ENCODE peak calls at places on chromosome 1, in six cellular contexts. R is OCI-LY7, K is osteocyte, O is GM10248, V is esophagus squamous epithelium, E is uterus. J is an unnamed sample.

GRCh38 chr1:65658122-65658521 is 134.6 kb upstream of the PDE4B start:
- DNase-seq in V (no peak), O (no peak), K (no peak), E (no peak), R (no peak), J (no peak)

GRCh38 chr1:234737915-234738314 is 127.9 kb upstream of the IRF2BP2 start:
- DNase-seq in K (no peak), V (no peak), E (no peak), R (no peak), O (no peak), J (no peak)

GRCh38 chr1:206703647-206704046 is 18.9 kb downstream of the MAPKAPK2 start:
- DNase-seq in V (no peak), K (no peak), E (no peak), O (peak), R (no peak), J (peak)

GRCh38 chr1:33715195-33715811 is 148.6 kb upstream of the HMGB4 start:
- DNase-seq in E (no peak), K (peak), V (no peak), O (no peak), R (no peak), J (no peak)

GRCh38 chr1:111468717-111469100 is 5.1 kb upstream of the C1orf162 start:
- DNase-seq in K (no peak), O (no peak), R (no peak), V (no peak), E (no peak), J (no peak)

GRCh38 chr1:21665711-21666571 is 3.2 kb downstream of the RAP1GAP start:
- DNase-seq in E (no peak), V (no peak), K (no peak), O (no peak), R (no peak), J (no peak)

GRCh38 chr1:19869929-19870328 is 12.3 kb upstream of the OTUD3 start:
- DNase-seq in E (no peak), V (no peak), O (no peak), K (no peak), R (no peak), J (no peak)

GRCh38 chr1:248906741-248907661 is 966 bp downstream of the PGBD2 start:
- DNase-seq in K (no peak), E (no peak), R (no peak), O (no peak), V (no peak), J (no peak)

GRCh38 chr1:20083178-20083944 is 13.4 kb downstream of the PLA2G5 start:
- DNase-seq in V (no peak), R (no peak), E (no peak), O (no peak), K (no peak), J (no peak)

GRCh38 chr1:16443975-16444745 is 3.6 kb downstream of the NECAP2 start:
- DNase-seq in E (no peak), R (no peak), O (no peak), K (no peak), V (no peak), J (no peak)

GRCh38 chr1:70044832-70045231 is 160.5 kb downstream of the LRRC40 start:
- DNase-seq in E (no peak), R (no peak), K (no peak), V (no peak), O (no peak), J (no peak)

GRCh38 chr1:51299185-51299584 is 31.2 kb downstream of the TTC39A start:
- DNase-seq in K (no peak), V (no peak), E (no peak), R (no peak), O (no peak), J (no peak)

GRCh38 chr1:168507271-168507670 is 36.5 kb downstream of the XCL2 start:
- DNase-seq in O (no peak), R (no peak), E (no peak), K (no peak), V (no peak), J (no peak)

GRCh38 chr1:202088216-202088615 is 34.5 kb upstream of the GPR37L1 start:
- DNase-seq in V (no peak), R (no peak), E (no peak), K (no peak), O (no peak), J (no peak)

GRCh38 chr1:209190591-209191241 is 392.8 kb upstream of the CAMK1G start:
- DNase-seq in E (no peak), K (no peak), O (peak), R (peak), V (no peak), J (peak)

GRCh38 chr1:245155186-245156040 is 628 bp downstream of the KIF26B start:
- DNase-seq in O (peak), V (no peak), K (no peak), R (no peak), E (no peak), J (peak)
- TF ChIP-seq CTCF in O (no peak), V (no peak), K (no peak), R (no peak), E (no peak), J (no peak)

GRCh38 chr1:161201828-161202712 is at the start of gene NDUFS2:
- DNase-seq in R (peak), V (peak), K (peak), O (peak), E (peak), J (peak)
- TF ChIP-seq CTCF in R (peak), V (peak), K (peak), O (peak), E (no peak), J (no peak)

DNA sequence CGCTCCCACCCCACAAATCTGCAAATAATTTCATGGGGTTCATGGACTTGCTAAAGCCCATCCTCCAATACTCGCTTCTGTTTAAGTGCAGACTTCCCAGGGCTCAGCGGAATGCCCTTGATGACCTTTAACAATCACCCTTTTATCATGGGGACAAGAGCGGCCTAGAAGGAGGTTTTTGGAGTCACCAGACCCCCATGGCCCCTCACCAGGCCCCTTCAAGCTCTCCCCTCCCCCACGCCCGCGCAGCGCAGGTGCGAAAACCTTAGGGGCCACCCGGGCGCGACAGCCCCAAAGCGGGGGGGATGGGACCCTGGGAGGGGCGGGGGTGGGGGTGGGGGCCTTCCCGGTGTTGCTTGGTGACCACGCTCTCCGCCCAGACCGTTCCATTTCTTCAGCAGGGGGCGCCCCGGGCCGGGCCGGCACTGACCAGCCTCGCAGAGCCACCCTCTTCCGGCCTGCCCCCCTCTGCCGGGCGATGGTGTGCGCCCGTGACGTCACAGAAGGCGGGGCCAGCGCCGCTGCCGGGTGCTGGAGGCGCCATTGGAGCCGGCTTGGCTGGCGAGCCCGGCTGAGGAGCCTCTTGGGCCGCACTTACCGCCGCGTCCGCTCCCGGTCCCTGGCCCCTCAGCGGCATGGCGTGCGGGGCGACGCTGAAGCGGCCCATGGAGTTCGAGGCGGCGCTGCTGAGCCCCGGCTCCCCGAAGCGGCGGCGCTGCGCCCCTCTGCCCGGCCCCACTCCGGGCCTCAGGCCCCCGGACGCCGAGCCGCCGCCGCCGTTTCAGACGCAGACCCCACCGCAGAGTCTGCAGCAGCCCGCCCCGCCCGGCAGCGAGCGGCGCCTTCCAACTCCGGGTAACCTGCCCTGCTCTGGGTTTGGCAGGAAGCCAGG is at the start of gene AKIRIN1:
- DNase-seq in R (peak), E (peak), V (peak), K (peak), O (peak), J (peak)
- TF ChIP-seq CTCF in R (no peak), E (peak), V (peak), K (no peak), O (no peak), J (no peak)

DNA sequence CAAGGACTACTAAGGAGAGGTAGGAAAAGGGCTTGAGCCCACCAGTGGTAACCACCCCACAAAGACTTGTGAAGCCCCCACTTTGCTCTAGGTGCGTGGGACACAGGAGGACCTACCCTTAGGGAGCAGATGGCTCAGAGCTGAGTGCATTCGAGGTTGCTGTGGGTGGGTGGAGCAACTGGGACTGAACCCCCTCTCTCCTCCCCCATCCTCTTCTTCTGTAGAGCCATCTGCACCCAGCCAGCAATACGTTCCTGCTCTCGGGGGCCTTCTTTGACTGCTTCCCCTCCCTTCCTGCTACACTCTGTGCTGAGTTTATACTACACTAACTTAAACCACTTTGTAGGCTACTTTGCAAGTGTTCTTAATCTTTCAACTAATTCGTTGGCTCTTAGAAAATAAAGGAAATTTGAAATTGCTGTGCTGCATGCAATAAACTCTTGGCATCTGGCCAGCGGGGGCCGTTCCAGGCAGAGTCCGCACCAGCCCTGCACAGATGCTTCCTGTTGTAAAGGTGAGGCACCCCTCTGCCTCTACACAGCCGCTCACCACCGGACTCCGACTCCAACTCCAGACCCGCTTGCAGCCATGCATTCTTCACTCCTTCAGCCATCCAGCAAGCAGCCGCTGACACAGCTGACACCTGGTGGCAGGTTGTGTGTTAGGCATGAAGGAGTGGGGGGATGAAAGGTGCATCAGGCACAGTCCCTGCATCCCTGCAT is 57.2 kb downstream of the GLIS1 start:
- DNase-seq in E (peak), O (peak), R (peak), K (no peak), V (no peak), J (peak)
- TF ChIP-seq CTCF in E (peak), O (peak), R (peak), K (peak), V (peak), J (no peak)

GRCh38 chr1:214588963-214589597 is 13.9 kb upstream of the CENPF start:
- DNase-seq in V (no peak), O (no peak), K (no peak), R (no peak), E (no peak), J (no peak)

GRCh38 chr1:214593158-214593557 is 9.8 kb upstream of the CENPF start:
- DNase-seq in V (no peak), R (no peak), K (no peak), O (no peak), E (no peak), J (no peak)

GRCh38 chr1:214587165-214587564 is 15.8 kb upstream of the CENPF start:
- DNase-seq in O (no peak), E (no peak), K (no peak), V (no peak), R (no peak), J (no peak)

GRCh38 chr1:214586621-214587020 is 16.4 kb upstream of the CENPF start:
- DNase-seq in E (no peak), V (no peak), R (no peak), O (no peak), K (no peak), J (no peak)

DNA sequence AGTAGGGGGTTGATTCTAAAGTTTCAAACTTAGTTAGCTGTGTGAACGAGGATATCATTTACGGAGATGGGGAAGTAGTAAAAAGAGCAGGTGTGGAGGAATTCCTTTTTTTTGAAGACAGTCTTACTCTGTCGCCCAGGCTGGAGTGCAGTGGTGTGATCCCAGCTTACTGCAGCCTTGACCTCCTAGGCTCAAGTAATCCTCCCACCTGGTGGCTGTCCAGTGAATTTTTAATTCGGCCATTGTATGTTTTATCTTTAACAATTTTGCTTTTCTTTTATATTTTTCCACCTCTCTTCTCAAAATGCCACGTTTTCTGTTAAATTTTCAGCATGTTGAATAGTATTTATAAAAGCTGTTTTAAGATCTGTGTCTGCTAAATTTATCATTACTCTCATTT is 12.3 kb upstream of the CENPF start:
- DNase-seq in R (no peak), V (no peak), K (no peak), E (no peak), O (no peak), J (no peak)
- TF ChIP-seq CTCF in R (no peak), V (peak), K (peak), E (no peak), O (no peak), J (no peak)

GRCh38 chr1:233478611-233479010 is 135.3 kb upstream of the KCNK1 start:
- DNase-seq in O (no peak), K (no peak), E (no peak), R (no peak), V (no peak), J (no peak)

GRCh38 chr1:233479026-233479890 is 134.6 kb upstream of the KCNK1 start:
- DNase-seq in V (no peak), E (no peak), K (no peak), R (no peak), O (no peak), J (no peak)

GRCh38 chr1:233480198-233480597 is 133.7 kb upstream of the KCNK1 start:
- DNase-seq in E (no peak), K (no peak), R (no peak), V (no peak), O (no peak), J (no peak)

GRCh38 chr1:233473549-233474204 is 140.2 kb upstream of the KCNK1 start:
- DNase-seq in V (no peak), E (no peak), O (no peak), K (no peak), R (no peak), J (no peak)

DNA sequence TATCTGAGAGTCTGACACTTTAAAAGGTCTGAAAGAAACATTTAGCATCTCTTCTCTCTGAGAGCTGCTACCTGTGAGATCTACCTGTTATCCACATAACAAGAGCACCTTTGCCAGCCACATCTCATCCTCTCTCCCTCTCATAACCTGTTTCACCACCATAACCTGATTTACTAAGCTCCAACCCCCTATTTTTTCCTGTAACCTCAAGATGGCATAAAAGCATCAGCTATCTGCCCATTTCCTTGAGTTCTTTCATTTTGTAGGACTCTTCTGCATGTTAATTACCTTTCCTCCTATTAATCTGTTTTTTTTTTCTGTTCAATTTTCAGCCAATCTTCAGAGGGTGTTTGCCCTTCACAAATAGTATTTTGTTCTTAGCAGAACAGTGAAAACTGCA is 136.5 kb upstream of the KCNK1 start:
- DNase-seq in O (no peak), K (no peak), R (no peak), E (no peak), V (no peak), J (no peak)
- TF ChIP-seq CTCF in O (no peak), K (no peak), R (no peak), E (no peak), V (no peak), J (no peak)

GRCh38 chr1:52842643-52843310 is at the start of gene ZYG11A:
- DNase-seq in R (no peak), O (peak), K (peak), V (no peak), E (peak), J (peak)
- TF ChIP-seq CTCF in R (no peak), O (peak), K (peak), V (peak), E (no peak), J (peak)

GRCh38 chr1:157960773-157961172 is 32.7 kb upstream of the KIRREL1 start:
- DNase-seq in O (no peak), V (no peak), R (peak), E (no peak), K (no peak), J (no peak)
- TF ChIP-seq CTCF in O (no peak), V (no peak), R (peak), E (no peak), K (no peak), J (no peak)

GRCh38 chr1:15026114-15026483 is 127.4 kb upstream of the TMEM51 start:
- DNase-seq in K (no peak), R (no peak), O (no peak), V (no peak), E (no peak), J (no peak)

GRCh38 chr1:15029786-15030185 is 123.8 kb upstream of the TMEM51 start:
- DNase-seq in E (no peak), R (no peak), K (no peak), O (no peak), V (no peak), J (no peak)

GRCh38 chr1:15028117-15028516 is 125.4 kb upstream of the TMEM51 start:
- DNase-seq in E (peak), K (peak), R (no peak), V (no peak), O (no peak), J (no peak)

GRCh38 chr1:15029036-15029435 is 124.5 kb upstream of the TMEM51 start:
- DNase-seq in O (no peak), R (no peak), E (no peak), V (no peak), K (no peak), J (no peak)

GRCh38 chr1:15027515-15027948 is 126.0 kb upstream of the TMEM51 start:
- DNase-seq in V (no peak), K (peak), E (peak), R (peak), O (peak), J (peak)
- TF ChIP-seq CTCF in V (peak), K (peak), E (peak), R (peak), O (peak), J (peak)